ENCODE peak calls at places on chromosome 17, in five cellular contexts. V is Daoy, S is HEK293T, N is RCC 7860, C is fibroblast of mammary gland. P is an unnamed sample.

GRCh38 chr17:11330871-11331270 is 89.9 kb downstream of the SHISA6 start:
- DNase-seq in V (no peak), S (no peak), N (no peak), C (peak; percentile 2), P (no peak)

GRCh38 chr17:1413281-1413791 is 13.3 kb upstream of the YWHAE start:
- DNase-seq in V (peak; percentile 88), S (no peak), N (peak; percentile 84), C (peak; percentile 94), P (no peak)

GRCh38 chr17:9484789-9485188 is 90.8 kb downstream of the STX8 start:
- DNase-seq in V (no peak), S (no peak), N (peak; percentile 21), C (peak; percentile 52), P (no peak)

GRCh38 chr17:27946521-27946920 is 53.4 kb upstream of the LYRM9 start:
- DNase-seq in V (no peak), S (no peak), N (no peak), C (no peak), P (no peak)

GRCh38 chr17:64398330-64398729 is 7.7 kb upstream of the PECAM1 start:
- DNase-seq in V (no peak), S (no peak), N (no peak), C (no peak), P (no peak)

GRCh38 chr17:61635913-61636432 is 45.0 kb upstream of the NACA2 start:
- DNase-seq in V (peak; percentile 57), S (peak; percentile 39), N (peak; percentile 51), C (peak; percentile 69), P (peak; percentile 9)

GRCh38 chr17:38628441-38628840 is 22.7 kb upstream of the SRCIN1 start:
- DNase-seq in V (peak; percentile 11), S (peak; percentile 44), N (no peak), C (peak; percentile 18), P (no peak)

GRCh38 chr17:74750327-74751069 is 2.1 kb downstream of the NHERF1 start:
- DNase-seq in V (no peak), S (no peak), N (no peak), C (no peak), P (no peak)

GRCh38 chr17:9817086-9817485 is 4.8 kb downstream of the GSG1L2 start:
- DNase-seq in V (peak; percentile 33), S (peak; percentile 47), N (no peak), C (peak; percentile 44), P (no peak)

GRCh38 chr17:67215991-67216421 is 29.0 kb downstream of the HELZ start:
- DNase-seq in V (no peak), S (no peak), N (no peak), C (no peak), P (peak; percentile 78)

GRCh38 chr17:16406742-16407674 is 8.4 kb upstream of the TRPV2 start:
- DNase-seq in V (peak; percentile 40), S (no peak), N (no peak), C (no peak), P (no peak)

GRCh38 chr17:67232441-67232840 is 12.6 kb downstream of the HELZ start:
- DNase-seq in V (no peak), S (no peak), N (no peak), C (no peak), P (no peak)

GRCh38 chr17:72839086-72839728 is 253.3 kb downstream of the SLC39A11 start:
- DNase-seq in V (no peak), S (no peak), N (no peak), C (no peak), P (no peak)

GRCh38 chr17:4426499-4427208 is 7.1 kb upstream of the SPNS3 start:
- DNase-seq in V (no peak), S (no peak), N (no peak), C (no peak), P (no peak)

GRCh38 chr17:29243792-29244191 is 2.9 kb upstream of the CRYBA1 start:
- DNase-seq in V (peak; percentile 15), S (peak; percentile 22), N (no peak), C (peak; percentile 49), P (no peak)

GRCh38 chr17:4520881-4521600 is 22.4 kb downstream of the SPNS2 start:
- DNase-seq in V (no peak), S (no peak), N (no peak), C (no peak), P (no peak)

GRCh38 chr17:61152898-61153297 is 246.7 kb upstream of the TBX2 start:
- DNase-seq in V (no peak), S (no peak), N (no peak), C (no peak), P (no peak)

GRCh38 chr17:49910094-49910857 is 58.7 kb upstream of the DLX4 start:
- DNase-seq in V (peak; percentile 80), S (no peak), N (peak; percentile 51), C (peak; percentile 17), P (no peak)

GRCh38 chr17:27746881-27747280 is 53.4 kb downstream of the NOS2 start:
- DNase-seq in V (no peak), S (no peak), N (no peak), C (no peak), P (no peak)

GRCh38 chr17:21418446-21419298 is 42.5 kb downstream of the KCNJ12 start:
- DNase-seq in V (no peak), S (no peak), N (no peak), C (no peak), P (no peak)

GRCh38 chr17:10271004-10271620 is 72.7 kb upstream of the GAS7 start:
- DNase-seq in V (no peak), S (no peak), N (no peak), C (peak; percentile 72), P (no peak)

GRCh38 chr17:66920965-66921364 is 43.5 kb upstream of the CACNG4 start:
- DNase-seq in V (no peak), S (no peak), N (no peak), C (peak; percentile 27), P (no peak)

GRCh38 chr17:47719411-47720152 is 13.5 kb upstream of the TBX21 start:
- DNase-seq in V (peak; percentile 91), S (no peak), N (peak; percentile 66), C (peak; percentile 80), P (no peak)

GRCh38 chr17:51707216-51707615 is 446.9 kb downstream of the UTP18 start:
- DNase-seq in V (no peak), S (no peak), N (no peak), C (no peak), P (no peak)

GRCh38 chr17:58669853-58670252 is 22.0 kb downstream of the TEX14 start:
- DNase-seq in V (no peak), S (no peak), N (no peak), C (no peak), P (no peak)

GRCh38 chr17:4903051-4903818 is at the start of gene CHRNE:
- DNase-seq in V (peak; percentile 77), S (peak; percentile 72), N (peak; percentile 44), C (peak; percentile 80), P (peak; percentile 63)

GRCh38 chr17:77274137-77274829 is 133.5 kb downstream of the SEC14L1 start:
- DNase-seq in V (no peak), S (no peak), N (no peak), C (no peak), P (no peak)

GRCh38 chr17:38575781-38576180 is 30.0 kb downstream of the SRCIN1 start:
- DNase-seq in V (no peak), S (no peak), N (no peak), C (no peak), P (no peak)

GRCh38 chr17:530851-531250 is 178.2 kb upstream of the RPH3AL start:
- DNase-seq in V (no peak), S (no peak), N (no peak), C (no peak), P (no peak)